ENCODE peak calls at places on chromosomes 16 and 17, in five cellular contexts. One of them, this sample, is unnamed.

GRCh38 chr17:34452769-34453168 is 89.7 kb upstream of the CCL1 start:
- DNase-seq in SW480: peak; percentile 5
- DNase-seq in anterior cingulate cortex: no peak
- DNase-seq in heart left ventricle: no peak
- DNase-seq in AG20443: no peak
- DNase-seq in this sample: no peak

GRCh38 chr17:61250335-61250890 is 149.2 kb upstream of the TBX2 start:
- DNase-seq in SW480: no peak
- DNase-seq in heart left ventricle: no peak
- DNase-seq in anterior cingulate cortex: no peak
- DNase-seq in AG20443: no peak
- DNase-seq in this sample: no peak

GRCh38 chr17:41885733-41886132 is 20.5 kb upstream of the KLHL11 start:
- DNase-seq in heart left ventricle: no peak
- DNase-seq in anterior cingulate cortex: no peak
- DNase-seq in AG20443: peak; percentile 25
- DNase-seq in SW480: no peak
- DNase-seq in this sample: peak; percentile 25

GRCh38 chr16:11797957-11798299 is 870 bp upstream of the ZC3H7A start:
- DNase-seq in heart left ventricle: no peak
- DNase-seq in anterior cingulate cortex: no peak
- DNase-seq in SW480: no peak
- DNase-seq in AG20443: peak; percentile 18
- DNase-seq in this sample: no peak

GRCh38 chr17:44595216-44595775 is 38.0 kb downstream of the FZD2 start:
- DNase-seq in heart left ventricle: no peak
- DNase-seq in AG20443: no peak
- DNase-seq in SW480: no peak
- DNase-seq in anterior cingulate cortex: no peak
- DNase-seq in this sample: no peak

GRCh38 chr17:55067697-55068439 is 99.3 kb downstream of the STXBP4 start:
- DNase-seq in AG20443: peak; percentile 7
- DNase-seq in heart left ventricle: no peak
- DNase-seq in anterior cingulate cortex: no peak
- DNase-seq in SW480: peak; percentile 4
- DNase-seq in this sample: no peak

GRCh38 chr17:40345161-40346034 is 19.1 kb downstream of the GJD3 start:
- DNase-seq in SW480: peak; percentile 81
- DNase-seq in heart left ventricle: peak; percentile 86
- DNase-seq in AG20443: peak; percentile 60
- DNase-seq in anterior cingulate cortex: peak; percentile 58
- DNase-seq in this sample: peak; percentile 55

GRCh38 chr16:75011634-75012307 is 12.9 kb downstream of the ZNRF1 start:
- DNase-seq in heart left ventricle: no peak
- DNase-seq in SW480: peak; percentile 52
- DNase-seq in anterior cingulate cortex: no peak
- DNase-seq in AG20443: peak; percentile 80
- DNase-seq in this sample: no peak